ENCODE peak calls at places on chromosomes 2 and 18, in five cellular contexts. One of them, this sample, is unnamed.

GRCh38 chr2:75481041-75481836 is 79.5 kb downstream of the EVA1A start:
- DNase-seq in BJ: no peak
- DNase-seq in tibial artery: no peak
- DNase-seq in Peyer's patch: no peak
- DNase-seq in tibial nerve: no peak
- DNase-seq in this sample: no peak

GRCh38 chr2:235641333-235641732 is 147.5 kb downstream of the AGAP1 start:
- DNase-seq in BJ: no peak
- DNase-seq in Peyer's patch: no peak
- DNase-seq in tibial nerve: no peak
- DNase-seq in tibial artery: peak; percentile 63
- DNase-seq in this sample: no peak

GRCh38 chr2:219968685-219969345 is 341.4 kb downstream of the SLC4A3 start:
- DNase-seq in Peyer's patch: no peak
- DNase-seq in tibial artery: no peak
- DNase-seq in BJ: no peak
- DNase-seq in tibial nerve: no peak
- DNase-seq in this sample: no peak

GRCh38 chr2:240163056-240163714 is 22.7 kb upstream of the OTOS start:
- DNase-seq in tibial artery: no peak
- DNase-seq in tibial nerve: no peak
- DNase-seq in Peyer's patch: peak; percentile 27
- DNase-seq in BJ: no peak
- DNase-seq in this sample: peak; percentile 46

GRCh38 chr2:133566967-133567645 is 1.2 kb downstream of the NCKAP5 start:
- DNase-seq in tibial artery: no peak
- DNase-seq in BJ: no peak
- DNase-seq in tibial nerve: peak; percentile 25
- DNase-seq in Peyer's patch: peak; percentile 79
- DNase-seq in this sample: peak; percentile 64

GRCh38 chr2:160406591-160407392 is 86.8 kb downstream of the RBMS1 start:
- DNase-seq in tibial artery: peak; percentile 76
- DNase-seq in BJ: no peak
- DNase-seq in tibial nerve: peak; percentile 82
- DNase-seq in Peyer's patch: peak; percentile 53
- DNase-seq in this sample: peak; percentile 80

GRCh38 chr2:27016801-27017325 is 15.9 kb upstream of the TMEM214 start:
- DNase-seq in BJ: no peak
- DNase-seq in tibial nerve: peak; percentile 61
- DNase-seq in Peyer's patch: no peak
- DNase-seq in tibial artery: no peak
- DNase-seq in this sample: no peak

GRCh38 chr2:162245051-162245450 is 1.8 kb upstream of the FAP start:
- DNase-seq in tibial artery: no peak
- DNase-seq in BJ: no peak
- DNase-seq in Peyer's patch: no peak
- DNase-seq in tibial nerve: no peak
- DNase-seq in this sample: no peak

GRCh38 chr2:160494243-160494642 is 636 bp upstream of the RBMS1 start:
- DNase-seq in tibial nerve: no peak
- DNase-seq in Peyer's patch: no peak
- DNase-seq in tibial artery: no peak
- DNase-seq in BJ: no peak
- DNase-seq in this sample: no peak

GRCh38 chr2:64065516-64065915 is 46.3 kb upstream of the VPS54 start:
- DNase-seq in tibial artery: no peak
- DNase-seq in BJ: no peak
- DNase-seq in tibial nerve: no peak
- DNase-seq in Peyer's patch: no peak
- DNase-seq in this sample: no peak

GRCh38 chr2:189674374-189675112 is at the start of gene ANKAR:
- DNase-seq in tibial nerve: peak; percentile 76
- DNase-seq in tibial artery: peak; percentile 89
- DNase-seq in BJ: peak; percentile 61
- DNase-seq in Peyer's patch: peak; percentile 92
- DNase-seq in this sample: peak; percentile 97

GRCh38 chr18:55322176-55322735 is 265.7 kb downstream of the TCF4 start:
- DNase-seq in tibial artery: peak; percentile 91
- DNase-seq in BJ: peak; percentile 74
- DNase-seq in Peyer's patch: peak; percentile 58
- DNase-seq in tibial nerve: peak; percentile 87
- DNase-seq in this sample: peak; percentile 78
- TF ChIP-seq CTCF in tibial artery: no peak
- TF ChIP-seq CTCF in BJ: peak; percentile 15
- TF ChIP-seq CTCF in Peyer's patch: no peak
- TF ChIP-seq CTCF in tibial nerve: no peak
- TF ChIP-seq CTCF in this sample: peak; percentile 14

DNA sequence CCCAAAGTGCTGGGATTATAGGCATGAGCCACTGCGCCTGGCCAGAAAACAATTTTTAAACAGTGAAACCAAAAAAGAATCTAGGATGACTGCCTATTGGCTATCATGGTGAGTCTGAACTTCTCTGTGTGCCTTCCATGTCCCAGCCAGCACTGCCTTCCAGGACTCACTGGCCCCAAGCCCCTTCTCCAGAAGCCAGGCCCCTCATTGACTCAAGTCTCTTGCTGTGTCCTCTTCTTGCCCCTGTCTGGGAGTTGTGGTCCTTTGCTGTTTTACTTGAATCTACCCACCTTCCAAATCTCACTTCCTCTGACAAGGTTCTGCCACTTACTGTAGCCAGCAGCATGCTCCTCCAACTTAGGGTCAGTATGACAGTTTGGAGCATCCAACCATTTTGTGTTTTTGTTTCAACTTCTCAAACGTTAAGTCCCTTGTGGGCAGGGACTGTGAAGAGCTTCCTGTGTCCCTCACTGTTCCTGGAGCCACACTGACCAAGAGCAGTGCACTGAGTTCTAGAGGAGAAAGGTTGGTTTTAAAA is 41.7 kb downstream of the ST3GAL5 start:
- DNase-seq in BJ: no peak
- DNase-seq in tibial nerve: no peak
- DNase-seq in tibial artery: no peak
- DNase-seq in Peyer's patch: no peak
- DNase-seq in this sample: no peak
- H3K36me3 ChIP-seq in BJ: no peaks in the 10 kb centered on the region
- H3K36me3 ChIP-seq in tibial nerve: peaks cover 97% of the 10 kb centered on the region
- H3K36me3 ChIP-seq in tibial artery: peaks cover 19% of the 10 kb centered on the region
- H3K36me3 ChIP-seq in Peyer's patch: peaks cover 7% of the 10 kb centered on the region
- H3K36me3 ChIP-seq in this sample: peaks cover 73% of the 10 kb centered on the region

GRCh38 chr2:52034706-52035105 is 1002.8 kb upstream of the NRXN1 start:
- DNase-seq in BJ: no peak
- DNase-seq in tibial artery: no peak
- DNase-seq in Peyer's patch: no peak
- DNase-seq in tibial nerve: no peak
- DNase-seq in this sample: no peak
- TF ChIP-seq CTCF in BJ: no peak
- TF ChIP-seq CTCF in tibial artery: no peak
- TF ChIP-seq CTCF in Peyer's patch: no peak
- TF ChIP-seq CTCF in tibial nerve: no peak
- TF ChIP-seq CTCF in this sample: no peak

GRCh38 chr2:211281430-211282073 is 725.2 kb downstream of the CPS1 start:
- DNase-seq in Peyer's patch: no peak
- DNase-seq in BJ: no peak
- DNase-seq in tibial nerve: no peak
- DNase-seq in tibial artery: no peak
- DNase-seq in this sample: no peak
- H3K36me3 ChIP-seq in Peyer's patch: no peaks in the 10 kb centered on the region
- H3K36me3 ChIP-seq in BJ: no peaks in the 10 kb centered on the region
- H3K36me3 ChIP-seq in tibial nerve: no peaks in the 10 kb centered on the region
- H3K36me3 ChIP-seq in tibial artery: no peaks in the 10 kb centered on the region
- H3K36me3 ChIP-seq in this sample: no peaks in the 10 kb centered on the region

GRCh38 chr18:54580202-54580729 is 10.8 kb upstream of the DYNAP start:
- DNase-seq in Peyer's patch: no peak
- DNase-seq in tibial nerve: no peak
- DNase-seq in tibial artery: no peak
- DNase-seq in BJ: no peak
- DNase-seq in this sample: no peak

GRCh38 chr18:54585743-54586142 is 5.3 kb upstream of the DYNAP start:
- DNase-seq in BJ: no peak
- DNase-seq in tibial artery: no peak
- DNase-seq in Peyer's patch: no peak
- DNase-seq in tibial nerve: no peak
- DNase-seq in this sample: no peak

DNA sequence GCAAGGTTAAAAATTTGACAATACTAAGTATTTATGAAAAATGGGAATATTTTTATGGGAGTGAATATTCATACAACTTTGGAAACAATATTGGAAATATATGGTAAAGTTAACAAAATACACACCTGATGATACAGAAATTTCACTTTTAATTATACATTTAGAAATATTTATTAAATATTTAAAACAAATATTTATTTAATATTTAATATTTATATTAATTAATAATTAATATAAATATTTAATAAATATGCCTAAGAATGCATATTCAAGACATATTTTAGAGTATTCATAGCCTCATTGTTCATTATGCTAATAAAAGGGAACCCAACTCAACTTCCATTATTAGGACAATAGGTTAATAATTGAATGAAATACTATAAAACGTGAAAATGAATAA is 7.0 kb upstream of the DYNAP start:
- DNase-seq in tibial artery: no peak
- DNase-seq in BJ: no peak
- DNase-seq in Peyer's patch: no peak
- DNase-seq in tibial nerve: no peak
- DNase-seq in this sample: no peak
- TF ChIP-seq CTCF in tibial artery: no peak
- TF ChIP-seq CTCF in BJ: no peak
- TF ChIP-seq CTCF in Peyer's patch: no peak
- TF ChIP-seq CTCF in tibial nerve: no peak
- TF ChIP-seq CTCF in this sample: no peak

DNA sequence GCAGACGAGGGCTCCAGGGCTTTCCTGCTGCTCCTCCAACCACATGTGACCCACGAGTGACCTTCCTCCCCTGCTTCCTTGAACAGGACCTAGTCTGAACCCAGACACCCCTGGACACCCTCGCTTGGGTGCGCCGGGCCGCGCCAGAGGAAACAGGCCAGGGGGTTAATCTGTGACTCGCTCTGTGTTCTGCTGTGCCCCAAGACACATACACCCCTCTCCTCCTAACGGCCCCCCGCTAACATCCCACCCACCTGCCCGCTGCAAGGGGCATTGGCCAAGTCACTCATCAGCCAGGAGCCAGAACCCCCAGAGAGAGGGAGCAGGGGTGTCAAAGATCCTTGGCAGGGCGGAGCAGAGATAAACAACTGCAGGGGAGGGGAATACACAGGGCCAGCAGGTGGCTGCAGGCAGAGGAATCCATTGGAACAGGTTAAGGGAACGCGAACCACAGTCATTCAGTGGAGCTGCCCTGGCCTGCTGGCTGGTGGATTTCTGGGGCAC is 38.1 kb downstream of the TNS1 start:
- DNase-seq in BJ: no peak
- DNase-seq in tibial artery: peak; percentile 20
- DNase-seq in Peyer's patch: peak; percentile 34
- DNase-seq in tibial nerve: no peak
- DNase-seq in this sample: peak; percentile 53
- H3K36me3 ChIP-seq in BJ: peaks cover 8% of the 10 kb centered on the region
- H3K36me3 ChIP-seq in tibial artery: no peaks in the 10 kb centered on the region
- H3K36me3 ChIP-seq in Peyer's patch: no peaks in the 10 kb centered on the region
- H3K36me3 ChIP-seq in tibial nerve: no peaks in the 10 kb centered on the region
- H3K36me3 ChIP-seq in this sample: no peaks in the 10 kb centered on the region

GRCh38 chr18:47247036-47247832 is 4.2 kb downstream of the SKOR2 start:
- DNase-seq in tibial nerve: no peak
- DNase-seq in tibial artery: no peak
- DNase-seq in BJ: no peak
- DNase-seq in Peyer's patch: no peak
- DNase-seq in this sample: no peak
- TF ChIP-seq CTCF in tibial nerve: no peak
- TF ChIP-seq CTCF in tibial artery: no peak
- TF ChIP-seq CTCF in BJ: no peak
- TF ChIP-seq CTCF in Peyer's patch: no peak
- TF ChIP-seq CTCF in this sample: no peak

GRCh38 chr2:390959-391358 is 103.1 kb upstream of the ALKAL2 start:
- DNase-seq in tibial artery: no peak
- DNase-seq in BJ: no peak
- DNase-seq in tibial nerve: no peak
- DNase-seq in Peyer's patch: no peak
- DNase-seq in this sample: no peak
- H3K36me3 ChIP-seq in tibial artery: no peaks in the 10 kb centered on the region
- H3K36me3 ChIP-seq in BJ: no peaks in the 10 kb centered on the region
- H3K36me3 ChIP-seq in tibial nerve: no peaks in the 10 kb centered on the region
- H3K36me3 ChIP-seq in Peyer's patch: no peaks in the 10 kb centered on the region
- H3K36me3 ChIP-seq in this sample: no peaks in the 10 kb centered on the region

This sample was measured in upper lobe of right lung.